ENCODE peak calls at places on chromosomes 5 and 9, in six cellular contexts. C is heart right ventricle; N is astrocyte of the cerebellum; E is RWPE1; V is fibroblast of mammary gland; M is CD8-positive, alpha-beta T cell. O is an unnamed sample.

GRCh38 chr5:13831236-13831810 is 113.2 kb downstream of the DNAH5 start:
- DNase-seq in E (peak), M (no peak), N (peak), C (no peak), V (peak), O (peak)

GRCh38 chr5:32711693-32712462 is 757 bp downstream of the NPR3 start:
- DNase-seq in E (peak), C (peak), M (no peak), V (peak), N (no peak), O (no peak)

GRCh38 chr9:16475257-16475656 is 395.2 kb downstream of the BNC2 start:
- DNase-seq in M (no peak), N (no peak), C (no peak), E (no peak), V (no peak), O (no peak)

GRCh38 chr5:142636698-142637324 is 49.1 kb downstream of the FGF1 start:
- DNase-seq in M (no peak), C (no peak), N (no peak), E (no peak), V (no peak), O (no peak)

GRCh38 chr5:180289433-180289832 is 2.5 kb downstream of the MAPK9 start:
- DNase-seq in N (no peak), M (no peak), E (peak), C (no peak), V (no peak), O (no peak)

GRCh38 chr9:4423207-4423610 is 67.1 kb upstream of the SLC1A1 start:
- DNase-seq in C (no peak), E (no peak), M (no peak), N (no peak), V (no peak), O (no peak)

GRCh38 chr5:65022932-65023331 is 254.2 kb downstream of the CWC27 start:
- DNase-seq in C (no peak), V (no peak), M (no peak), N (no peak), E (no peak), O (no peak)

GRCh38 chr5:140324041-140324833 is 21.3 kb upstream of the PFDN1 start:
- DNase-seq in E (no peak), N (no peak), C (no peak), M (no peak), V (peak), O (no peak)

GRCh38 chr5:131863700-131864099 is 66.9 kb upstream of the FNIP1 start:
- DNase-seq in N (no peak), E (no peak), M (no peak), C (no peak), V (no peak), O (no peak)

GRCh38 chr5:107380654-107381053 is 290.1 kb downstream of the EFNA5 start:
- DNase-seq in E (no peak), V (no peak), M (no peak), C (no peak), N (no peak), O (no peak)

GRCh38 chr9:119675951-119676350 is 306.7 kb upstream of the BRINP1 start:
- DNase-seq in C (no peak), E (no peak), M (no peak), N (no peak), V (no peak), O (no peak)

GRCh38 chr5:76099286-76099702 is 16.1 kb downstream of the SV2C start:
- DNase-seq in M (no peak), V (no peak), E (no peak), N (no peak), C (no peak), O (no peak)

GRCh38 chr5:61330341-61330878 is 1.6 kb upstream of the ZSWIM6 start:
- DNase-seq in C (peak), N (peak), M (no peak), V (peak), E (peak), O (no peak)

GRCh38 chr9:113946496-113947115 is 70.5 kb downstream of the ZNF618 start:
- DNase-seq in M (peak), V (no peak), E (no peak), N (no peak), C (no peak), O (no peak)

GRCh38 chr9:110316255-110316921 is 21.3 kb downstream of the TXNDC8 start:
- DNase-seq in M (no peak), V (peak), E (no peak), N (no peak), C (no peak), O (no peak)

GRCh38 chr5:148759101-148759500 is 67.3 kb upstream of the ADRB2 start:
- DNase-seq in E (no peak), N (no peak), M (no peak), C (no peak), V (no peak), O (no peak)

GRCh38 chr5:159032656-159033350 is 66.9 kb downstream of the EBF1 start:
- DNase-seq in N (no peak), M (no peak), C (no peak), E (no peak), V (no peak), O (no peak)

GRCh38 chr9:23686257-23686656 is 139.8 kb downstream of the ELAVL2 start:
- DNase-seq in M (no peak), V (no peak), E (peak), N (peak), C (no peak), O (peak)

GRCh38 chr9:2267171-2267740 is 252.1 kb downstream of the SMARCA2 start:
- DNase-seq in N (no peak), V (peak), M (no peak), E (no peak), C (peak), O (no peak)

GRCh38 chr5:178376906-178377582 is 144.4 kb upstream of the PHYKPL start:
- DNase-seq in N (no peak), E (no peak), C (no peak), M (no peak), V (no peak), O (peak)

GRCh38 chr9:129863059-129863690 is 27.9 kb downstream of the USP20 start:
- DNase-seq in N (peak), M (peak), C (no peak), V (peak), E (peak), O (peak)

GRCh38 chr5:8934455-8934854 is 611.4 kb downstream of the SEMA5A start:
- DNase-seq in E (peak), V (no peak), N (no peak), M (no peak), C (no peak), O (no peak)

GRCh38 chr9:120361531-120361930 is 218.4 kb downstream of the CDK5RAP2 start:
- DNase-seq in N (no peak), V (no peak), E (no peak), C (no peak), M (no peak), O (no peak)

GRCh38 chr5:73450672-73451217 is 2.2 kb upstream of the FOXD1 start:
- DNase-seq in V (no peak), C (no peak), M (no peak), E (no peak), N (no peak), O (no peak)

GRCh38 chr9:92165472-92165871 is 50.3 kb upstream of the SPTLC1 start:
- DNase-seq in V (no peak), N (no peak), C (no peak), E (no peak), M (no peak), O (no peak)

GRCh38 chr9:129491486-129491855 is 129.4 kb downstream of the C9orf50 start:
- DNase-seq in E (no peak), M (no peak), V (peak), N (no peak), C (peak), O (no peak)

GRCh38 chr9:81787747-81788632 is 98.6 kb upstream of the TLE1 start:
- DNase-seq in V (peak), N (peak), E (peak), C (no peak), M (no peak), O (peak)

GRCh38 chr5:81783401-81783800 is 32.5 kb upstream of the SSBP2 start:
- DNase-seq in C (no peak), N (no peak), V (no peak), E (no peak), M (no peak), O (no peak)

GRCh38 chr5:33321026-33321425 is 119.7 kb upstream of the TARS1 start:
- DNase-seq in E (peak), V (peak), C (no peak), M (no peak), N (peak), O (peak)

GRCh38 chr9:137054932-137055384 is 1.1 kb upstream of the ENTPD2 start:
- DNase-seq in E (no peak), V (no peak), N (no peak), M (no peak), C (peak), O (no peak)

GRCh38 chr5:168288349-168289245 is 2.8 kb upstream of the WWC1 start:
- DNase-seq in M (no peak), V (no peak), C (no peak), N (no peak), E (peak), O (peak)

GRCh38 chr5:127187711-127188110 is 102.9 kb upstream of the MEGF10 start:
- DNase-seq in V (no peak), N (no peak), E (no peak), C (no peak), M (no peak), O (no peak)

GRCh38 chr5:37664551-37664950 is 175.3 kb downstream of the GDNF start:
- DNase-seq in N (no peak), E (no peak), C (no peak), M (no peak), V (no peak), O (no peak)

GRCh38 chr5:1131191-1131621 is 19.3 kb upstream of the SLC12A7 start:
- DNase-seq in M (no peak), V (no peak), E (no peak), N (no peak), C (no peak), O (no peak)

GRCh38 chr5:124740991-124741583 is 5.4 kb downstream of the ZNF608 start:
- DNase-seq in C (no peak), E (peak), M (no peak), V (peak), N (peak), O (no peak)

GRCh38 chr9:134399435-134400056 is 73.3 kb downstream of the RXRA start:
- DNase-seq in M (no peak), N (no peak), C (no peak), V (peak), E (no peak), O (no peak)

GRCh38 chr5:135651156-135651555 is 72.4 kb upstream of the CXCL14 start:
- DNase-seq in N (no peak), E (peak), M (no peak), C (no peak), V (peak), O (peak)

GRCh38 chr5:37071901-37072581 is 177.1 kb downstream of the CPLANE1 start:
- DNase-seq in M (no peak), C (no peak), N (peak), E (no peak), V (peak), O (no peak)

DNA sequence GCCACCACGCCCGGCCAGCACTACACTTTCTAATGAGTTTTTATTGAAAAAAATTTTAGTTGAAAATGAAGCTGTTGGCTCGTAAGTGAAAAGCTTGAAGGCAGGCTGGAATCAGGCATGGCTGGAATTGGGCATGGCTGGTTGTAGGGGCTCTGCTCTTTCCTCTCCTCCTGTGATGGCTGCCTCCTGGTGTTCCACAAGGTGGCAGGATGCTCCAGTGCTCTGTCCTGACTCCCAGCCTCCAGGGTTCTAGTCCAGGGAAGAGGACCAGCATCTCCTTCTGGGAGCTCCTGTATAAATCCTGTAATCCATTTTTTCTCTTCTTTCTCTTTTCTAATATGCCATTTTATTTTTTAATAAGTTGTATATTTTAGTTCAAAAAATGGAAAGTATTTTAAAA is 57.2 kb upstream of the DHFR start:
- DNase-seq in E (peak), V (peak), N (peak), M (no peak), C (no peak), O (no peak)
- TF ChIP-seq CTCF in E (peak), V (peak), N (peak), M (no peak), C (peak), O (peak)

GRCh38 chr9:131951905-131952304 is 127.8 kb downstream of the MED27 start:
- DNase-seq in V (peak), C (peak), M (no peak), E (no peak), N (peak), O (no peak)

GRCh38 chr9:131950487-131950886 is 129.2 kb downstream of the MED27 start:
- DNase-seq in M (no peak), V (no peak), N (no peak), E (no peak), C (no peak), O (no peak)

GRCh38 chr9:131951155-131951554 is 128.5 kb downstream of the MED27 start:
- DNase-seq in N (no peak), C (no peak), M (no peak), E (no peak), V (no peak), O (no peak)

GRCh38 chr9:131959056-131959455 is 120.6 kb downstream of the MED27 start:
- DNase-seq in N (no peak), C (no peak), V (no peak), E (no peak), M (no peak), O (no peak)

DNA sequence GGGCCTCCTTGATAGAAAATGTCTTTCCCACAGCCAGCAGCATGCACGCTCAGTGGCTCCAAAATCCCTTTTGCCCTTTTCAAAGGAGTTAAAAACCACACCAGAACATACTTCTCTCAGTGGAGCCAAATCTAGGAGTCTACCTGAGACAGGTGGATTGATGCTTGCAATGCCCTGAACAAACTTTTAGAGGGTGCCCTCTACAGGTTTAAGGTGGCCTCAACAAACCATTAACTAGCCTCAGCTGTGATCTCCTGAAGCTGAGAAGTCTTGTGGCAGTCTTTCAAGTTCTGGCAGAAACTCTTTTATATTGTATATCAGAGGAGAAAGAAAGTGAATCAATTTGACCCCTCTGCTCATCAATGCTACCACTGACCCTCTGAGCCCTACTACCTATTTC is 125.4 kb downstream of the MED27 start:
- DNase-seq in N (no peak), V (no peak), C (no peak), M (no peak), E (no peak), O (no peak)
- TF ChIP-seq CTCF in N (peak), V (peak), C (peak), M (no peak), E (no peak), O (peak)

GRCh38 chr5:80194470-80194869 is 61.4 kb downstream of the SERINC5 start:
- DNase-seq in V (no peak), M (no peak), E (no peak), C (no peak), N (no peak), O (no peak)
- TF ChIP-seq CTCF in V (no peak), M (no peak), E (no peak), C (no peak), N (no peak), O (no peak)

GRCh38 chr5:149902177-149902576 is 42.4 kb downstream of the PDE6A start:
- DNase-seq in E (no peak), C (no peak), V (no peak), N (no peak), M (no peak), O (no peak)
- TF ChIP-seq CTCF in E (no peak), C (no peak), V (peak), N (no peak), M (no peak), O (peak)

GRCh38 chr5:72149742-72150141 is 42.5 kb downstream of the MAP1B start:
- DNase-seq in N (no peak), V (peak), E (no peak), M (no peak), C (no peak), O (no peak)
- TF ChIP-seq CTCF in N (peak), V (peak), E (no peak), M (no peak), C (no peak), O (no peak)

GRCh38 chr9:77756449-77756848 is 108.3 kb upstream of the GNA14 start:
- DNase-seq in N (no peak), M (no peak), V (no peak), E (no peak), C (no peak), O (no peak)
- TF ChIP-seq CTCF in N (no peak), M (no peak), V (no peak), E (no peak), C (no peak), O (no peak)

GRCh38 chr5:72079288-72079687 is 28.0 kb upstream of the MAP1B start:
- DNase-seq in V (no peak), N (no peak), C (peak), E (no peak), M (no peak), O (no peak)
- TF ChIP-seq CTCF in V (no peak), N (no peak), C (no peak), E (no peak), M (no peak), O (peak)

DNA sequence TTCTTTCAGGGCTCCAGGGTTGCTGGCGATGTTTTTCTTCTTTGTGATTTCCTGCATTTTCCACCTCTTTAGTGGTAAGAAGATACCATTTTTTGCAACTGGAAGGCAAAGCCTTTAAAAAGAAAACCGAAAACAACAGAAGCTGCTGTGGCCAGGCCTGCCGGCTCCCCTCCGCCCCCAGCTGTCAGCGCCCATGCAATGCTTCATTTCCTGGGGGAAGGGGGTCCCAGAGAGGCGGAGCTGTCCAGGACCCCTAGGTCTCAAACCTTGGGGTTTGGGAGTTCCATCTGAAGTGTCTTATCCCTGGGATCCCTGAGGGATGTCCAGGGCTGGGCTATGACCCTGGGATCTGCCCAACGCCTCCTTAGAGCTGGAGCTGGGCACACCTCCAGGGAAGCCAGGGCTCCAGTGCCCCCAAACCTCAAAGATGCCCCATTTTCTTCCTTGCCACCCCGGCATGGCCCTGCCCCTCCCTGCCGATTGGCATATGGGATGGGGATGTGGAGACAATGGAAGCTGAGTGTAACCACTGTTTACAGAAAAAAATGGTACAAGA is 257.2 kb upstream of the MVB12B start:
- DNase-seq in V (no peak), C (no peak), E (no peak), N (no peak), M (no peak), O (no peak)
- TF ChIP-seq CTCF in V (no peak), C (no peak), E (no peak), N (no peak), M (no peak), O (no peak)

O was measured in kidney epithelial cell.